ENCODE peak calls at places on chromosome 14, in six cellular contexts. Y is A549, R is AG04450, V is pancreas, Q is heart right ventricle, B is H9. C is an unnamed sample.
A peak's percentile ranks its signal among the peaks of the same experiment; 100 is the strongest.

GRCh38 chr14:96243785-96244184 is 12.2 kb upstream of the BDKRB1 start:
- DNase-seq in Y (no peak), R (no peak), V (no peak), Q (no peak), B (no peak), C (no peak)

GRCh38 chr14:93960108-93960475 is 16.3 kb downstream of the ASB2 start:
- DNase-seq in Y (no peak), R (no peak), V (no peak), Q (no peak), B (no peak), C (no peak)

GRCh38 chr14:31964979-31965734 is 111.9 kb upstream of the ARHGAP5 start:
- DNase-seq in Y (no peak), R (no peak), V (no peak), Q (no peak), B (no peak), C (no peak)

GRCh38 chr14:73740921-73741326 is 26.7 kb upstream of the PNMA1 start:
- DNase-seq in Y (peak; percentile 38), R (no peak), V (peak; percentile 82), Q (no peak), B (peak; percentile 86), C (peak; percentile 89)

GRCh38 chr14:86035882-86036281 is 505.9 kb downstream of the FLRT2 start:
- DNase-seq in Y (peak; percentile 31), R (no peak), V (no peak), Q (no peak), B (peak; percentile 69), C (no peak)

GRCh38 chr14:99741227-99741976 is 51.8 kb upstream of the EML1 start:
- DNase-seq in Y (no peak), R (no peak), V (no peak), Q (no peak), B (no peak), C (peak; percentile 14)

GRCh38 chr14:52124791-52125661 is 56.2 kb upstream of the NID2 start:
- DNase-seq in Y (peak; percentile 44), R (no peak), V (no peak), Q (peak; percentile 40), B (peak; percentile 49), C (no peak)

GRCh38 chr14:44316647-44317432 is 190.2 kb downstream of the FSCB start:
- DNase-seq in Y (peak; percentile 92), R (peak; percentile 81), V (no peak), Q (no peak), B (no peak), C (no peak)

GRCh38 chr14:32430326-32430725 is 101.2 kb downstream of the AKAP6 start:
- DNase-seq in Y (no peak), R (no peak), V (no peak), Q (no peak), B (no peak), C (no peak)

GRCh38 chr14:92948647-92949046 is 25.7 kb downstream of the CHGA start:
- DNase-seq in Y (no peak), R (no peak), V (no peak), Q (no peak), B (no peak), C (no peak)

GRCh38 chr14:55430024-55430690 is 10.3 kb downstream of the TBPL2 start:
- DNase-seq in Y (peak; percentile 79), R (peak; percentile 67), V (no peak), Q (peak; percentile 51), B (no peak), C (no peak)

GRCh38 chr14:63647696-63648410 is 6.2 kb upstream of the WDR89 start:
- DNase-seq in Y (no peak), R (no peak), V (no peak), Q (no peak), B (no peak), C (no peak)

GRCh38 chr14:65622703-65623102 is 210.2 kb downstream of the FUT8 start:
- DNase-seq in Y (no peak), R (no peak), V (no peak), Q (no peak), B (no peak), C (no peak)

GRCh38 chr14:75675265-75675960 is 14.4 kb downstream of the TTLL5 start:
- DNase-seq in Y (no peak), R (no peak), V (no peak), Q (no peak), B (no peak), C (no peak)
- TF ChIP-seq CTCF in Y (no peak), R (peak; percentile 29), V (no peak), Q (no peak), B (peak; percentile 61), C (no peak)

DNA sequence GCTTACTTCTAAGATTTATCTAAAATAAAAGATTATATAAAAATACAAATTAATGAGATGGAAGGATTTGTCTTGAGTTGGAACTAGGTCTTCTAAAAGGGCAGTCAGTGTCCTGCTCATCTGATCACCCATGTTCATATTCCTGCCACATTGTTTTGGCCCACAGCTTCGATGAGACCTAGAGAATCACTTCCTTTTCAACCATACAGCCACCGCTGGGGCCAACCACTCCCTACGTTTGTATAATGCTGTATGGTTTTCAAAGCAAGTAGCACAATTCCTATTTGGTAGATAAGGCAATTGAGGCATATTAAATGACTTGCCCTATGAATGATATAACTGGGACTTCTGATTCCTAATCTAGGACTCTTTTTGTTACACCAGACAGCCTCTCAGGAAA is 249.4 kb downstream of the ZFP36L1 start:
- DNase-seq in Y (no peak), R (no peak), V (no peak), Q (no peak), B (no peak), C (no peak)
- H3K27ac ChIP-seq in Y (peak overlapping the region; percentile 98), R (peak overlapping the region; percentile 73), V (no peak overlapping the region), Q (peak overlapping the region; percentile 60), B (no peak overlapping the region), C (no peak overlapping the region)

DNA sequence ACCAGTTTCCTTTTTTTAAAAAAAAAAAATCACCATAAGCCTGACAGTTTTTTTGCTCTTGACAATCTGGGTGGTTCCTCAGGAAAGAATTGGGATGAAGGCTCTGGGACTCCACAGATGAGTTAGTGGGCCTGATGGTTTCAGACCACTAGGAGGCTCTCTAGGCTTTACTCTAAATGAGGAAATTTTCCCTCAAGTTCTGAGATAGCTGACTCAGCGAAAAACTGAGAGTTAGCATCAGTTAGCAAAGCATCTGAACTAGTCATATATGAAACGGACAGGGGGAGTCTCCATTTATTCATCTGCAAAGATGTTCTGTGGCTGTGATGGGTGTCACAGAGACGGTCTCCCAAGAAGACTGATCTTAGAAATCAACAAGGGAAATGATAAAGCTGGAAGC is 314.3 kb upstream of the OR4E1 start:
- DNase-seq in Y (peak; percentile 70), R (no peak), V (no peak), Q (no peak), B (no peak), C (no peak)
- TF ChIP-seq CTCF in Y (peak; percentile 43), R (peak; percentile 58), V (no peak), Q (peak; percentile 8), B (peak; percentile 79), C (peak; percentile 28)

GRCh38 chr14:70646705-70647104 is 5.0 kb downstream of the TTC9 start:
- DNase-seq in Y (no peak), R (no peak), V (no peak), Q (no peak), B (no peak), C (no peak)
- H3K27ac ChIP-seq in Y (no peak overlapping the region), R (no peak overlapping the region), V (no peak overlapping the region), Q (no peak overlapping the region), B (peak overlapping the region; percentile 92), C (no peak overlapping the region)

DNA sequence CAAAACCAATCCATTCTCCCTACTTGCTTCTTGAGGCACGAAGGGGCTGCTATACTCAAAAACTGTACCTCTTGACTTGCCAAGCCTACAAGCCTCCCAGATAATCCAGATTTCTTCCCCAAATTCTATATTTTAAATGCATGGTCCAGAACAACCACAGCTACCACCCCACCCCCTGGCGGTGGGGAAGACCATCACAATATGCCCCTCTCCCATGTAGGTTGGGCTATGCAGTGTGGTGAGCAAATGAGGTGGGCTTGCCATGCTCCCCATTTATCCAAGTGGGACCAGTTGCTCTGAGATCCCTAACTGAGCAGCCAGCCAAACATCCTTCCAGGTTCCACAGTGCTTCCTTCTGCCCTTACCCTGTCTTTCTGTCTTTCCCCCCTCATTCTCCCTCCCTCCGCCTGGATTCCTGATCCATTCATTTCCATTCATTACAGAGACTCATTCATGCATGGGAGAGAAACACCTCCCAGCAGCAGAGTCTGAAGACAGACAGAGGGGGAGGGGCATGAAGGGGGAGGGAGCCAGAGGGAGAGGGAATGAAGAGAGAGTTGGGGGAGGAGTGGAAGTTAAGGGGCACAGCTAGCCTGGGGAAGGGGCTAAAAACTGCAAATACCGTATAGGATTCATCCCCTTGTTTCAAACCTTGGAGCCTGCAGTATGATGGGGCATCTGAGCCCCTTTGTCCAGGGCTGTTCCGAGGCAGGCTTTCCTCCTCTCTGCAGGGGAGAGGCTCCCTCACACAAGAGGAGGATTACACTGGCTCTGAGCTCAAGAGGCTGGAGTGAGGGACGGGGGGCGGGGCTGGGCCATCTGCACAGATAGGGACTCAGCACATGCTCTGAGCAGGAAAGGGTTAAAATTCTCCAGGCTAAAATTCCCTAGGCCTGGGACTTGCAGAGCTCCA is 4.4 kb downstream of the ZNF219 start:
- DNase-seq in Y (no peak), R (no peak), V (no peak), Q (no peak), B (peak; percentile 91), C (no peak)
- TF ChIP-seq CTCF in Y (no peak), R (peak; percentile 54), V (no peak), Q (no peak), B (peak; percentile 69), C (no peak)

GRCh38 chr14:34050606-34051005 is 99.7 kb upstream of the EGLN3 start:
- DNase-seq in Y (no peak), R (no peak), V (no peak), Q (no peak), B (no peak), C (no peak)

GRCh38 chr14:34049769-34050168 is 98.9 kb upstream of the EGLN3 start:
- DNase-seq in Y (no peak), R (no peak), V (no peak), Q (no peak), B (no peak), C (no peak)

GRCh38 chr14:34053666-34054065 is 102.8 kb upstream of the EGLN3 start:
- DNase-seq in Y (no peak), R (no peak), V (no peak), Q (peak; percentile 73), B (no peak), C (no peak)

GRCh38 chr14:34051966-34052657 is 101.2 kb upstream of the EGLN3 start:
- DNase-seq in Y (peak; percentile 89), R (no peak), V (no peak), Q (no peak), B (no peak), C (no peak)

GRCh38 chr14:34052658-34053014 is 101.8 kb upstream of the EGLN3 start:
- DNase-seq in Y (peak; percentile 58), R (no peak), V (no peak), Q (no peak), B (peak; percentile 39), C (no peak)
- H3K27ac ChIP-seq in Y (peak overlapping the region; percentile 69), R (no peak overlapping the region), V (no peak overlapping the region), Q (peak overlapping the region; percentile 56), B (no peak overlapping the region), C (no peak overlapping the region)

GRCh38 chr14:68931474-68932051 is 47.5 kb downstream of the ACTN1 start:
- DNase-seq in Y (no peak), R (no peak), V (no peak), Q (no peak), B (no peak), C (peak; percentile 6)

GRCh38 chr14:68932686-68933085 is 46.4 kb downstream of the ACTN1 start:
- DNase-seq in Y (no peak), R (no peak), V (no peak), Q (no peak), B (no peak), C (peak; percentile 50)

GRCh38 chr14:68932219-68932618 is 46.9 kb downstream of the ACTN1 start:
- DNase-seq in Y (no peak), R (peak; percentile 59), V (no peak), Q (no peak), B (no peak), C (no peak)

GRCh38 chr14:68929623-68930307 is 49.3 kb downstream of the ACTN1 start:
- DNase-seq in Y (no peak), R (no peak), V (no peak), Q (no peak), B (no peak), C (no peak)

GRCh38 chr14:68931063-68931462 is 48.0 kb downstream of the ACTN1 start:
- DNase-seq in Y (no peak), R (no peak), V (no peak), Q (no peak), B (no peak), C (no peak)
- TF ChIP-seq CTCF in Y (no peak), R (no peak), V (no peak), Q (no peak), B (no peak), C (no peak)